ENCODE peak calls at places on chromosomes 7 and 10, in seven cellular contexts. Z is AG04450, E is Caco-2, W is RWPE2, C is HFFc6, K is GM23338, X is WTC11. A is an unnamed sample.

GRCh38 chr7:150398108-150398964 is 19.2 kb downstream of the ZNF775 start:
- DNase-seq in X (peak), E (peak), W (no peak), K (no peak), Z (no peak), C (no peak), A (no peak)

GRCh38 chr7:54252256-54253035 is 289.7 kb upstream of the VSTM2A start:
- DNase-seq in K (no peak), X (no peak), E (no peak), W (no peak), C (no peak), Z (no peak), A (no peak)

GRCh38 chr7:141369422-141369821 is 181.8 kb upstream of the AGK start:
- DNase-seq in C (no peak), W (no peak), K (no peak), E (no peak), Z (no peak), X (no peak), A (no peak)

GRCh38 chr7:50206521-50207250 is 97.8 kb upstream of the IKZF1 start:
- DNase-seq in C (no peak), E (no peak), X (no peak), K (no peak), Z (no peak), W (no peak), A (no peak)

GRCh38 chr7:90383422-90383821 is 19.8 kb upstream of the CLDN12 start:
- DNase-seq in C (peak), E (no peak), K (no peak), W (no peak), X (no peak), Z (no peak), A (no peak)

GRCh38 chr10:24341371-24341770 is 132.4 kb downstream of the KIAA1217 start:
- DNase-seq in X (no peak), W (no peak), E (no peak), Z (no peak), C (no peak), K (no peak), A (no peak)

GRCh38 chr10:25028711-25029110 is 12.3 kb downstream of the THNSL1 start:
- DNase-seq in C (no peak), X (no peak), K (no peak), E (no peak), W (no peak), Z (no peak), A (no peak)

GRCh38 chr10:32298066-32298812 is 48.7 kb downstream of the EPC1 start:
- DNase-seq in K (no peak), Z (peak), W (no peak), E (no peak), C (peak), X (no peak), A (no peak)

GRCh38 chr7:7972927-7973594 is 4.5 kb downstream of the GLCCI1 start:
- DNase-seq in W (no peak), C (no peak), X (no peak), Z (no peak), K (no peak), E (no peak), A (no peak)

GRCh38 chr10:34967411-34967880 is 122.7 kb downstream of the CUL2 start:
- DNase-seq in Z (no peak), C (no peak), E (no peak), X (no peak), W (no peak), K (no peak), A (no peak)

GRCh38 chr10:70087641-70088040 is 35.0 kb downstream of the MACROH2A2 start:
- DNase-seq in K (no peak), X (no peak), E (no peak), W (no peak), Z (no peak), C (no peak), A (no peak)

GRCh38 chr10:126851414-126851813 is 53.8 kb upstream of the DOCK1 start:
- DNase-seq in Z (no peak), X (no peak), K (no peak), W (no peak), C (no peak), E (no peak), A (no peak)

GRCh38 chr7:82044497-82045080 is 274.7 kb upstream of the HGF start:
- DNase-seq in Z (no peak), W (no peak), E (no peak), X (no peak), C (peak), K (peak), A (no peak)
- TF ChIP-seq CTCF in Z (peak), W (peak), E (peak), X (peak), C (peak), K (peak), A (no peak)

GRCh38 chr7:22296916-22297315 is 60.0 kb downstream of the RAPGEF5 start:
- DNase-seq in Z (no peak), W (no peak), X (no peak), K (no peak), E (no peak), C (peak), A (no peak)

GRCh38 chr7:22292519-22292918 is 64.4 kb downstream of the RAPGEF5 start:
- DNase-seq in Z (no peak), K (no peak), E (no peak), W (no peak), C (no peak), X (no peak), A (no peak)

GRCh38 chr7:22296265-22296566 is 60.7 kb downstream of the RAPGEF5 start:
- DNase-seq in W (no peak), Z (no peak), E (no peak), X (no peak), K (no peak), C (no peak), A (no peak)

GRCh38 chr7:22291979-22292378 is 65.0 kb downstream of the RAPGEF5 start:
- DNase-seq in E (no peak), X (no peak), Z (no peak), W (no peak), K (no peak), C (no peak), A (no peak)

GRCh38 chr7:22295402-22296264 is 61.3 kb downstream of the RAPGEF5 start:
- DNase-seq in Z (no peak), K (peak), X (no peak), W (no peak), C (no peak), E (no peak), A (no peak)
- TF ChIP-seq CTCF in Z (peak), K (peak), X (no peak), W (no peak), C (peak), E (no peak), A (no peak)

GRCh38 chr10:63866747-63867140 is 345.5 kb downstream of the REEP3 start:
- DNase-seq in C (peak), Z (no peak), X (no peak), W (no peak), K (peak), E (no peak), A (no peak)
- TF ChIP-seq CTCF in C (peak), Z (no peak), X (peak), W (peak), K (no peak), E (peak), A (peak)

DNA sequence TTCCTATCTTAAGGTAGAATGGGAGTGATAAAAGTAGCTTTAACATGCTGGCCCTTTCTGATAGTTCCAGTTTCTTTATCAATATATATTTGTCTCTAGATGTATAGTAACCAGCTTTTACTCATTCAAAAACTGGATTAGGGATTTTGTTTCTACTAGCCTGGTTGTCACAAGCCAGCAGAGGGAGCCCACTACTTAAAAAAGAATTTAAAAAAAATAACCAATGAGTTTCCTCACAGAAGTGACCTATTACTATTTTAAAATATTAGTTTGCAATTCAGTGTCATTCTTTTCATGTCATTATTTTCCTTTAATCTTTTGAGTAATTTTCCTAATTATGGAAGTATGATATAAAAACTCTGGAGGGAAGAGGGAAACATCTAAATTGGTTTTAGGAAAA is 142.1 kb downstream of the PHTF2 start:
- DNase-seq in X (no peak), E (no peak), W (no peak), C (peak), Z (peak), K (peak), A (no peak)
- TF ChIP-seq CTCF in X (peak), E (peak), W (peak), C (peak), Z (peak), K (peak), A (peak)

DNA sequence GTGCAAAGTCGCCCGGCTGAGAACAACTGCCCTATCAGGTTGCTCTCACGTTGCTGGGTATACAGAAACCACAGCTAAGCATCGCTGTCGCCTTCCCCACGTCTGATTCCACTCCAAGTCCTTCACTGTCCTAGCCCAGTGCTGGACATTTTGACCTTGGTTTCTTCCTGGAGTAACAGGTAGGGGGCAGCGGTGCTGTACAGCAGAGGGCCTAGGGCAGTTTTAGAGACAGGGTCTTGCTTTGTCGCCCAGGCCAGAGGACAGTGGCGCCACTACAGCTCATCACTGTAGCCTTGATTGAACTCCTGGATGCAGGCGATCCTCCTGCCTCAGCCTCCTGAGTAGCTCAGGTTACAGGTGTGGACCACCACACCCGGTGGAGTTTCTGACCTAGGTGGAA is 2.6 kb downstream of the CLDN15 start:
- DNase-seq in Z (no peak), W (no peak), K (peak), C (no peak), E (no peak), X (peak), A (no peak)
- TF ChIP-seq CTCF in Z (peak), W (no peak), K (peak), C (peak), E (peak), X (no peak), A (no peak)

GRCh38 chr7:70717553-70718248 is 414.2 kb upstream of the GALNT17 start:
- DNase-seq in X (no peak), W (no peak), E (no peak), K (no peak), Z (no peak), C (no peak), A (no peak)

GRCh38 chr7:70719120-70719519 is 412.8 kb upstream of the GALNT17 start:
- DNase-seq in X (no peak), E (no peak), W (no peak), Z (no peak), C (no peak), K (no peak), A (no peak)

GRCh38 chr7:70723339-70723738 is 408.6 kb upstream of the GALNT17 start:
- DNase-seq in Z (no peak), K (no peak), X (no peak), C (no peak), W (no peak), E (no peak), A (no peak)

GRCh38 chr7:70721500-70721899 is 410.4 kb upstream of the GALNT17 start:
- DNase-seq in Z (no peak), K (no peak), E (no peak), X (no peak), W (no peak), C (no peak), A (no peak)

GRCh38 chr7:70720191-70720873 is 411.6 kb upstream of the GALNT17 start:
- DNase-seq in W (no peak), E (no peak), Z (no peak), X (no peak), K (peak), C (no peak), A (no peak)
- TF ChIP-seq CTCF in W (no peak), E (peak), Z (no peak), X (no peak), K (peak), C (no peak), A (no peak)

DNA sequence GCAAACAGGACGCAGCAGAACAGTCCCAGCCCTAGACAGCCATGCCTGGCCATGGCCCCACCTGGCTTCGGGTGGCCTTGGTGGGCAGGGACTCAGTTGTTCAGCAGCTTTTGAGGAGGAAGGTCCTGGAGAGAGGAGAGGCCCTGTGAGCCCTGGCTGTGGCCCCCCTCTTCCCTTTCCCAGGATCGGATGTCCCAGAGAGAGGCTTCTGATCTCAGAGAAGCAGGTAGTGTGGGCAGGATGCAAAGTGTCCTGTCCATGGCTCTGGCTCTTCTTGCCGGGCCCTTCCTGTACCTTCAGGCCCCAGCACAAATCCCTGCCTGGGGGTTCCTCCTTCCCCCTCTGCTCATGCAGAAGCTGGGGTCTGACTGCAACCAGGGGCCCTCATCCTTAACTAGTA is 1.6 kb downstream of the PRRT4 start:
- DNase-seq in C (no peak), X (no peak), E (no peak), K (no peak), W (no peak), Z (no peak), A (no peak)
- TF ChIP-seq CTCF in C (no peak), X (no peak), E (no peak), K (no peak), W (no peak), Z (no peak), A (no peak)

A was measured in natural killer cell.